ENCODE peak calls at places on chromosomes 3 and 15, in five cellular contexts. One of them, this sample, is unnamed.

GRCh38 chr15:90086868-90087268 is 15.4 kb downstream of the IDH2 start:
- DNase-seq in HTR-8/SVneo: no peak
- DNase-seq in Right ventricle myocardium superior: peak; percentile 57
- DNase-seq in activated gamma-delta T cell treated with Interleukin-2 at 50 U/mL for 16 hours: peak; percentile 39
- DNase-seq in GM06990: no peak
- DNase-seq in this sample: peak; percentile 52

GRCh38 chr15:101487060-101487459 is 2.4 kb downstream of the PCSK6 start:
- DNase-seq in Right ventricle myocardium superior: no peak
- DNase-seq in HTR-8/SVneo: no peak
- DNase-seq in activated gamma-delta T cell treated with Interleukin-2 at 50 U/mL for 16 hours: no peak
- DNase-seq in GM06990: no peak
- DNase-seq in this sample: no peak

GRCh38 chr3:56357266-56357665 is 111.0 kb downstream of the ERC2 start:
- DNase-seq in GM06990: no peak
- DNase-seq in activated gamma-delta T cell treated with Interleukin-2 at 50 U/mL for 16 hours: no peak
- DNase-seq in Right ventricle myocardium superior: no peak
- DNase-seq in HTR-8/SVneo: no peak
- DNase-seq in this sample: no peak

GRCh38 chr3:72661115-72661457 is 187.2 kb downstream of the SHQ1 start:
- DNase-seq in activated gamma-delta T cell treated with Interleukin-2 at 50 U/mL for 16 hours: no peak
- DNase-seq in GM06990: no peak
- DNase-seq in HTR-8/SVneo: peak; percentile 71
- DNase-seq in Right ventricle myocardium superior: peak; percentile 80
- DNase-seq in this sample: no peak

GRCh38 chr3:110902453-110903085 is 169.0 kb upstream of the NECTIN3 start:
- DNase-seq in GM06990: no peak
- DNase-seq in HTR-8/SVneo: no peak
- DNase-seq in activated gamma-delta T cell treated with Interleukin-2 at 50 U/mL for 16 hours: no peak
- DNase-seq in Right ventricle myocardium superior: no peak
- DNase-seq in this sample: no peak

GRCh38 chr3:42898896-42899675 is 6.9 kb upstream of the ZNF662 start:
- DNase-seq in activated gamma-delta T cell treated with Interleukin-2 at 50 U/mL for 16 hours: no peak
- DNase-seq in HTR-8/SVneo: no peak
- DNase-seq in Right ventricle myocardium superior: no peak
- DNase-seq in GM06990: no peak
- DNase-seq in this sample: no peak

GRCh38 chr3:11185564-11186317 is 31.4 kb downstream of the HRH1 start:
- DNase-seq in GM06990: no peak
- DNase-seq in Right ventricle myocardium superior: peak; percentile 76
- DNase-seq in HTR-8/SVneo: peak; percentile 84
- DNase-seq in activated gamma-delta T cell treated with Interleukin-2 at 50 U/mL for 16 hours: no peak
- DNase-seq in this sample: no peak

GRCh38 chr3:32391643-32392529 is at the start of gene CMTM7:
- DNase-seq in activated gamma-delta T cell treated with Interleukin-2 at 50 U/mL for 16 hours: peak; percentile 50
- DNase-seq in GM06990: peak; percentile 50
- DNase-seq in Right ventricle myocardium superior: peak; percentile 86
- DNase-seq in HTR-8/SVneo: peak; percentile 60
- DNase-seq in this sample: peak; percentile 44

GRCh38 chr3:13651057-13651400 is 102.1 kb downstream of the FBLN2 start:
- DNase-seq in GM06990: no peak
- DNase-seq in activated gamma-delta T cell treated with Interleukin-2 at 50 U/mL for 16 hours: no peak
- DNase-seq in HTR-8/SVneo: no peak
- DNase-seq in Right ventricle myocardium superior: no peak
- DNase-seq in this sample: no peak

GRCh38 chr15:99961011-99961441 is 227.8 kb upstream of the LYSMD4 start:
- DNase-seq in Right ventricle myocardium superior: no peak
- DNase-seq in GM06990: no peak
- DNase-seq in activated gamma-delta T cell treated with Interleukin-2 at 50 U/mL for 16 hours: no peak
- DNase-seq in HTR-8/SVneo: no peak
- DNase-seq in this sample: no peak

GRCh38 chr15:63476229-63476632 is 28.2 kb upstream of the USP3 start:
- DNase-seq in HTR-8/SVneo: peak; percentile 74
- DNase-seq in GM06990: no peak
- DNase-seq in Right ventricle myocardium superior: no peak
- DNase-seq in activated gamma-delta T cell treated with Interleukin-2 at 50 U/mL for 16 hours: no peak
- DNase-seq in this sample: no peak

GRCh38 chr3:74883690-74884089 is 269.2 kb upstream of the CNTN3 start:
- DNase-seq in activated gamma-delta T cell treated with Interleukin-2 at 50 U/mL for 16 hours: no peak
- DNase-seq in Right ventricle myocardium superior: no peak
- DNase-seq in GM06990: no peak
- DNase-seq in HTR-8/SVneo: no peak
- DNase-seq in this sample: no peak

GRCh38 chr3:149657796-149658443 is at the start of gene WWTR1:
- DNase-seq in Right ventricle myocardium superior: peak; percentile 96
- DNase-seq in HTR-8/SVneo: peak; percentile 89
- DNase-seq in activated gamma-delta T cell treated with Interleukin-2 at 50 U/mL for 16 hours: peak; percentile 5
- DNase-seq in GM06990: peak; percentile 78
- DNase-seq in this sample: no peak

GRCh38 chr3:117118604-117119003 is 409.0 kb downstream of the TUSC7 start:
- DNase-seq in GM06990: no peak
- DNase-seq in activated gamma-delta T cell treated with Interleukin-2 at 50 U/mL for 16 hours: no peak
- DNase-seq in HTR-8/SVneo: no peak
- DNase-seq in Right ventricle myocardium superior: no peak
- DNase-seq in this sample: no peak

GRCh38 chr15:91304794-91305193 is 204.7 kb downstream of the SV2B start:
- DNase-seq in Right ventricle myocardium superior: no peak
- DNase-seq in HTR-8/SVneo: no peak
- DNase-seq in activated gamma-delta T cell treated with Interleukin-2 at 50 U/mL for 16 hours: no peak
- DNase-seq in GM06990: no peak
- DNase-seq in this sample: no peak

GRCh38 chr15:74444106-74445062 is 10.6 kb upstream of the SEMA7A start:
- DNase-seq in activated gamma-delta T cell treated with Interleukin-2 at 50 U/mL for 16 hours: no peak
- DNase-seq in HTR-8/SVneo: no peak
- DNase-seq in Right ventricle myocardium superior: no peak
- DNase-seq in GM06990: no peak
- DNase-seq in this sample: no peak

GRCh38 chr3:76024640-76025039 is 239.3 kb upstream of the ZNF717 start:
- DNase-seq in Right ventricle myocardium superior: no peak
- DNase-seq in GM06990: no peak
- DNase-seq in HTR-8/SVneo: no peak
- DNase-seq in activated gamma-delta T cell treated with Interleukin-2 at 50 U/mL for 16 hours: no peak
- DNase-seq in this sample: no peak

GRCh38 chr3:161854232-161854771 is 357.7 kb downstream of the OTOL1 start:
- DNase-seq in Right ventricle myocardium superior: peak; percentile 18
- DNase-seq in GM06990: peak; percentile 1
- DNase-seq in HTR-8/SVneo: peak; percentile 3
- DNase-seq in activated gamma-delta T cell treated with Interleukin-2 at 50 U/mL for 16 hours: no peak
- DNase-seq in this sample: no peak

GRCh38 chr3:178397836-178398235 is 138.4 kb upstream of the KCNMB2 start:
- DNase-seq in Right ventricle myocardium superior: no peak
- DNase-seq in GM06990: no peak
- DNase-seq in HTR-8/SVneo: no peak
- DNase-seq in activated gamma-delta T cell treated with Interleukin-2 at 50 U/mL for 16 hours: no peak
- DNase-seq in this sample: no peak

GRCh38 chr3:183862610-183863009 is 22.1 kb downstream of the PARL start:
- DNase-seq in Right ventricle myocardium superior: no peak
- DNase-seq in GM06990: no peak
- DNase-seq in activated gamma-delta T cell treated with Interleukin-2 at 50 U/mL for 16 hours: no peak
- DNase-seq in HTR-8/SVneo: no peak
- DNase-seq in this sample: no peak

GRCh38 chr15:42118650-42119531 is 24.5 kb upstream of the PLA2G4D start:
- DNase-seq in Right ventricle myocardium superior: no peak
- DNase-seq in GM06990: no peak
- DNase-seq in HTR-8/SVneo: no peak
- DNase-seq in activated gamma-delta T cell treated with Interleukin-2 at 50 U/mL for 16 hours: no peak
- DNase-seq in this sample: no peak

GRCh38 chr3:146222204-146223046 is 28.5 kb downstream of the PLSCR4 start:
- DNase-seq in GM06990: no peak
- DNase-seq in HTR-8/SVneo: no peak
- DNase-seq in Right ventricle myocardium superior: no peak
- DNase-seq in activated gamma-delta T cell treated with Interleukin-2 at 50 U/mL for 16 hours: no peak
- DNase-seq in this sample: no peak

This sample was measured in effector memory CD8-positive, alpha-beta T cell.